ENCODE peak calls at places on chromosomes 1 and 21, in six cellular contexts. One of them, this sample, is unnamed.

GRCh38 chr1:46136711-46137110 is 4.3 kb upstream of the PIK3R3 start:
- DNase-seq in testis: no peak
- DNase-seq in CD4-positive, alpha-beta T cell: no peak
- DNase-seq in vagina: no peak
- DNase-seq in mesenchymal stem cell: no peak
- DNase-seq in thoracic aorta: no peak
- DNase-seq in this sample: no peak

GRCh38 chr1:4655674-4656532 is 1.5 kb downstream of the AJAP1 start:
- DNase-seq in testis: peak
- DNase-seq in CD4-positive, alpha-beta T cell: no peak
- DNase-seq in vagina: no peak
- DNase-seq in mesenchymal stem cell: no peak
- DNase-seq in thoracic aorta: no peak
- DNase-seq in this sample: peak

GRCh38 chr1:23343246-23344110 is 606 bp downstream of the HNRNPR start:
- DNase-seq in testis: peak
- DNase-seq in CD4-positive, alpha-beta T cell: peak
- DNase-seq in vagina: no peak
- DNase-seq in mesenchymal stem cell: peak
- DNase-seq in thoracic aorta: no peak
- DNase-seq in this sample: peak

GRCh38 chr1:29650041-29650400 is 413.7 kb downstream of the PTPRU start:
- DNase-seq in testis: no peak
- DNase-seq in CD4-positive, alpha-beta T cell: no peak
- DNase-seq in vagina: peak
- DNase-seq in mesenchymal stem cell: no peak
- DNase-seq in thoracic aorta: no peak
- DNase-seq in this sample: no peak

GRCh38 chr1:117623698-117624097 is 17.9 kb downstream of the TENT5C start:
- DNase-seq in testis: no peak
- DNase-seq in CD4-positive, alpha-beta T cell: no peak
- DNase-seq in vagina: peak
- DNase-seq in mesenchymal stem cell: no peak
- DNase-seq in thoracic aorta: no peak
- DNase-seq in this sample: no peak

GRCh38 chr1:221366495-221367095 is 375.3 kb downstream of the DUSP10 start:
- DNase-seq in testis: no peak
- DNase-seq in CD4-positive, alpha-beta T cell: no peak
- DNase-seq in vagina: no peak
- DNase-seq in mesenchymal stem cell: peak
- DNase-seq in thoracic aorta: no peak
- DNase-seq in this sample: no peak

GRCh38 chr1:9291914-9292360 is 757 bp upstream of the SPSB1 start:
- DNase-seq in testis: peak
- DNase-seq in CD4-positive, alpha-beta T cell: no peak
- DNase-seq in vagina: no peak
- DNase-seq in mesenchymal stem cell: peak
- DNase-seq in thoracic aorta: no peak
- DNase-seq in this sample: no peak

GRCh38 chr1:44798481-44799365 is 1.5 kb upstream of the PLK3 start:
- DNase-seq in testis: no peak
- DNase-seq in CD4-positive, alpha-beta T cell: no peak
- DNase-seq in vagina: peak
- DNase-seq in mesenchymal stem cell: no peak
- DNase-seq in thoracic aorta: no peak
- DNase-seq in this sample: no peak

GRCh38 chr1:220124542-220124941 is 30.6 kb downstream of the IARS2 start:
- DNase-seq in testis: no peak
- DNase-seq in CD4-positive, alpha-beta T cell: no peak
- DNase-seq in vagina: no peak
- DNase-seq in mesenchymal stem cell: peak
- DNase-seq in thoracic aorta: no peak
- DNase-seq in this sample: no peak

GRCh38 chr1:62356257-62356835 is 37.1 kb upstream of the KANK4 start:
- DNase-seq in testis: no peak
- DNase-seq in CD4-positive, alpha-beta T cell: no peak
- DNase-seq in vagina: no peak
- DNase-seq in mesenchymal stem cell: peak
- DNase-seq in thoracic aorta: no peak
- DNase-seq in this sample: peak

GRCh38 chr1:172117800-172118199 is 276.5 kb downstream of the DNM3 start:
- DNase-seq in testis: no peak
- DNase-seq in CD4-positive, alpha-beta T cell: peak
- DNase-seq in vagina: no peak
- DNase-seq in mesenchymal stem cell: no peak
- DNase-seq in thoracic aorta: no peak
- DNase-seq in this sample: no peak

GRCh38 chr21:45208627-45208951 is 79.1 kb downstream of the POFUT2 start:
- DNase-seq in testis: no peak
- DNase-seq in CD4-positive, alpha-beta T cell: no peak
- DNase-seq in vagina: no peak
- DNase-seq in mesenchymal stem cell: peak
- DNase-seq in thoracic aorta: no peak
- DNase-seq in this sample: peak

GRCh38 chr1:231395051-231395995 is 26.8 kb downstream of the EGLN1 start:
- DNase-seq in testis: peak
- DNase-seq in CD4-positive, alpha-beta T cell: no peak
- DNase-seq in vagina: no peak
- DNase-seq in mesenchymal stem cell: peak
- DNase-seq in thoracic aorta: no peak
- DNase-seq in this sample: peak
- H3K27ac ChIP-seq in testis: peak
- H3K27ac ChIP-seq in CD4-positive, alpha-beta T cell: no peak
- H3K27ac ChIP-seq in vagina: peak
- H3K27ac ChIP-seq in mesenchymal stem cell: peak
- H3K27ac ChIP-seq in thoracic aorta: peak
- H3K27ac ChIP-seq in this sample: peak

GRCh38 chr1:150474869-150475268 is 12.3 kb upstream of the TARS2 start:
- DNase-seq in testis: no peak
- DNase-seq in CD4-positive, alpha-beta T cell: no peak
- DNase-seq in vagina: no peak
- DNase-seq in mesenchymal stem cell: peak
- DNase-seq in thoracic aorta: no peak
- DNase-seq in this sample: no peak
- H3K27ac ChIP-seq in testis: no peak
- H3K27ac ChIP-seq in CD4-positive, alpha-beta T cell: no peak
- H3K27ac ChIP-seq in vagina: no peak
- H3K27ac ChIP-seq in mesenchymal stem cell: no peak
- H3K27ac ChIP-seq in thoracic aorta: no peak
- H3K27ac ChIP-seq in this sample: no peak

DNA sequence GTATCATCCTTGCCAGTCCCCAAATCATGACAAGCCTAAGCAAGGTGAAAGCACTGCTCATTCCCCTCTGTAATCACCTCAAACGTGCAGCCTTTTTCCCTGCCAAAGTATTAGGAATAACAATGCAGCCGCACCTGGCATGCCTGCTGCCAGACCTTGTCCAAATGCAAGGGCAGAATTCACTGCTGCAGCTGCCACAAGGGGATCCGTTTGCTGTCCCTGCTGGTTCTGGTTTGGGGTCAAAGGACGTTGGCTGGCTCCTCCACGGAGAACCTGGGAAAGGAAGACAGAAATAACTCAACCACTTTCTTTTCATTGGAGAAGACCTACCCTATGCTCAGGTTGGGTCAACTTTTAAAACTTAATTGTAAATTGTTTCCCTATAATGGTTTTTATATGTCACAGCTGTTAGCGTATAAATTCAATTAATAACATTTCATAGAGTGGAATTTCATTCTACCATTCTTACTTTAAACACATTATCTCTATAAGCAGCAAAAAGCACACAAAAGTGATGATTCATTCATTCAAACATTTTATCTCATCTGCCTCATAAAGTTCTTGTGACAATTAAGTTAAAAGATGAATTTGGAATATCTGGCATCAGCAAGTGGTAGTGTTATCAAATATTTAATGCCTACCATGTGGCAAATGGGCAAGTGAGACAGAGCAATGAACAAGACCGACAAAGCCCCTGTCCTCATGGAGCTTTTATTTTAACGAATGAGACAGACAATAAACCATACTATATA is 59.8 kb upstream of the SDC3 start:
- DNase-seq in testis: no peak
- DNase-seq in CD4-positive, alpha-beta T cell: no peak
- DNase-seq in vagina: no peak
- DNase-seq in mesenchymal stem cell: no peak
- DNase-seq in thoracic aorta: no peak
- DNase-seq in this sample: no peak
- H3K27ac ChIP-seq in testis: no peak
- H3K27ac ChIP-seq in CD4-positive, alpha-beta T cell: no peak
- H3K27ac ChIP-seq in vagina: no peak
- H3K27ac ChIP-seq in mesenchymal stem cell: no peak
- H3K27ac ChIP-seq in thoracic aorta: no peak
- H3K27ac ChIP-seq in this sample: peak

DNA sequence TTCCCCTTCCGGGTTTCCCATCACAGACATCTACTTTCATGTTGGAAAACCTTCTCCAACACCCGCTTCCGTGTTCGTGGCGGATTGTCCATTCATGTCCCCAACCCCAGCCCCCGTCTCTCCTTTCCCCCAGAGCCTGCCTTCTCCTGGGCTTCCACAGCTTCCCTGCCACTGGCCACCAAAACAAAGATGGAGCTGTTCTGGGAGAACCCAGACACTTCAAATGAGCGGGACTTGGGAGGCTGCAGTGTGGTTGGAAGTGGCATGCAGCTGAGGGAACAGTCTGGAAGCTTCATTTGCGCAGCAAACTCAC is 2.8 kb downstream of the EFHD2 start:
- DNase-seq in testis: no peak
- DNase-seq in CD4-positive, alpha-beta T cell: no peak
- DNase-seq in vagina: no peak
- DNase-seq in mesenchymal stem cell: no peak
- DNase-seq in thoracic aorta: no peak
- DNase-seq in this sample: no peak
- H3K27ac ChIP-seq in testis: peak
- H3K27ac ChIP-seq in CD4-positive, alpha-beta T cell: no peak
- H3K27ac ChIP-seq in vagina: peak
- H3K27ac ChIP-seq in mesenchymal stem cell: no peak
- H3K27ac ChIP-seq in thoracic aorta: no peak
- H3K27ac ChIP-seq in this sample: no peak

GRCh38 chr1:194062962-194063361 is 876.5 kb upstream of the B3GALT2 start:
- DNase-seq in testis: no peak
- DNase-seq in CD4-positive, alpha-beta T cell: no peak
- DNase-seq in vagina: no peak
- DNase-seq in mesenchymal stem cell: peak
- DNase-seq in thoracic aorta: no peak
- DNase-seq in this sample: peak

GRCh38 chr1:194067772-194068171 is 881.4 kb upstream of the B3GALT2 start:
- DNase-seq in testis: no peak
- DNase-seq in CD4-positive, alpha-beta T cell: no peak
- DNase-seq in vagina: no peak
- DNase-seq in mesenchymal stem cell: peak
- DNase-seq in thoracic aorta: no peak
- DNase-seq in this sample: no peak

DNA sequence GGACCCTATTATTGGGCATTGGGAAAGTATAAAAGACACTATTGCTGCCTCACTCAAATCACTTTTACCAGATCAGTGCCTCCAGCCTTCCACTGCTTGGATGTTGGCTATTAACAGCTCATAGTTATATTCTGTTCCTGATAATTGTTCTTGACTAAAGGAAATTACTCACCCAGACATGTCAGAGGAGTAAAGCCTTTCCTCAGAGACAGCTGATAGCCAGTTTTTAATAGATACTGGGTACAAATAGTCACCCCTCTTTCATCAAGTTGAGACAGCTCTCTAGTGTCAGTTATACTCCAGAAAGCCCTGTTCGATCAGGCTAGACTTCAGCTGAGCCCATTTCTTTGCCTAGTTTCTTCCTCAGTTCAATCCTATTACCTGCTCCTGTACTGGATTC is 876.1 kb upstream of the B3GALT2 start:
- DNase-seq in testis: no peak
- DNase-seq in CD4-positive, alpha-beta T cell: no peak
- DNase-seq in vagina: no peak
- DNase-seq in mesenchymal stem cell: peak
- DNase-seq in thoracic aorta: no peak
- DNase-seq in this sample: peak
- H3K27ac ChIP-seq in testis: no peak
- H3K27ac ChIP-seq in CD4-positive, alpha-beta T cell: no peak
- H3K27ac ChIP-seq in vagina: no peak
- H3K27ac ChIP-seq in mesenchymal stem cell: no peak
- H3K27ac ChIP-seq in thoracic aorta: no peak
- H3K27ac ChIP-seq in this sample: no peak

GRCh38 chr1:36482724-36483388 is at the start of gene CSF3R:
- DNase-seq in testis: no peak
- DNase-seq in CD4-positive, alpha-beta T cell: no peak
- DNase-seq in vagina: no peak
- DNase-seq in mesenchymal stem cell: no peak
- DNase-seq in thoracic aorta: no peak
- DNase-seq in this sample: no peak

GRCh38 chr1:36484099-36484498 is 1.4 kb upstream of the CSF3R start:
- DNase-seq in testis: no peak
- DNase-seq in CD4-positive, alpha-beta T cell: no peak
- DNase-seq in vagina: no peak
- DNase-seq in mesenchymal stem cell: no peak
- DNase-seq in thoracic aorta: no peak
- DNase-seq in this sample: no peak

GRCh38 chr1:36481091-36481490 is 1.6 kb downstream of the CSF3R start:
- DNase-seq in testis: no peak
- DNase-seq in CD4-positive, alpha-beta T cell: no peak
- DNase-seq in vagina: no peak
- DNase-seq in mesenchymal stem cell: no peak
- DNase-seq in thoracic aorta: no peak
- DNase-seq in this sample: no peak

GRCh38 chr1:36480161-36480560 is 2.6 kb downstream of the CSF3R start:
- DNase-seq in testis: no peak
- DNase-seq in CD4-positive, alpha-beta T cell: no peak
- DNase-seq in vagina: no peak
- DNase-seq in mesenchymal stem cell: no peak
- DNase-seq in thoracic aorta: no peak
- DNase-seq in this sample: no peak

DNA sequence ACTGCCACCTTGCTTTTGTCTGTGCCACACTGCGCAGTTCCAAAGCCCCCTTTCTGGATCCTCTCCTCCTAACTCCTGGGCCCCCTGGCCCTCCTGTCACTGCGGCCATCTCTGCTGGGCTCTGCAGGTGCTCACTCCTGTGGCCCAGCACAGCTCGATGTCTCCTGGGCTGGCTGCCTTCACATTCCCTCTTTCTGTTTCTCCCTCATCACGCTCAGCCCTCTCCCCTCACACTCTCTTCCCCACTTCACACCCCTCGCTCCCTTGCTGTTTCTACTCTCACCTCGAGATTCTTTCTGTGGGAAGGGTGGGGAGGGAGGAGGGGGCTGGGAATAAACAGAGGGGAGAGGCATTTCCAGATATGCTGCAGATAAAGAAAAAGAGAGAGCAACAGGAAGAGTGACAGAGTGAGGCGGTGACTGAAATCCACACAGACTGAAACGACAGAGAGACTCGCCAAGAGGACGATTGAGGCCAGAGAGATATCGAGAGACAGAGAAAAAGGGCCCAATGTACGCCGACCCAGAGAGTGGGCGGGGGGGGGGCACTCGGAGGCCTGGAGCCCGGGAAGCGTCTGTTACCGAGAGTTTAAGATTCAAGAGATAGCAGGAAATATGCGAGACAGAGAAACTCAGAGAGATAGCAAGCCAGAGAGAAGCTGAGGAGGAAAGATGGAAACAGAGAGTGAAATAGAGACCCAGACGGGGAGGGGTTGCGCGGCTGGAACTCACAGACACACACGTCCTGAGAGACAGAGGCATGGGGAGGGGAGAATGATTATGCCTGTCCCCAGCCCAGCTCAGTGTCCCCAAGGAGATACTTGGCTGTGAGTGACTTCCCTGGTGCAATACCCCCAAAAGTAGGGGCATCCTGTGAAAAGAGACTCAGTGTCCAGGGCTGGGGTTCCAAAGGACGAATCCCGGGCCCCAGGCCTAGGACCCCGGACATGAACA is 666 bp downstream of the CSF3R start:
- DNase-seq in testis: no peak
- DNase-seq in CD4-positive, alpha-beta T cell: no peak
- DNase-seq in vagina: no peak
- DNase-seq in mesenchymal stem cell: no peak
- DNase-seq in thoracic aorta: no peak
- DNase-seq in this sample: no peak
- H3K27ac ChIP-seq in testis: no peak
- H3K27ac ChIP-seq in CD4-positive, alpha-beta T cell: no peak
- H3K27ac ChIP-seq in vagina: no peak
- H3K27ac ChIP-seq in mesenchymal stem cell: no peak
- H3K27ac ChIP-seq in thoracic aorta: no peak
- H3K27ac ChIP-seq in this sample: peak

This sample was measured in cardiac muscle cell.